ENCODE peak calls at places on chromosomes 1 and 21, in five cellular contexts. Y is lower leg skin, G is foreskin keratinocyte, H is neural crest cell, B is progenitor cell of endocrine pancreas. P is an unnamed sample.

GRCh38 chr1:25683731-25684130 is 67.1 kb downstream of the MAN1C1 start:
- DNase-seq in Y (no peak), G (no peak), H (no peak), B (no peak), P (no peak)

GRCh38 chr21:16192900-16193299 is 463.1 kb downstream of the USP25 start:
- DNase-seq in Y (no peak), G (peak; percentile 82), H (no peak), B (no peak), P (no peak)

GRCh38 chr1:220925707-220926106 is 46.5 kb downstream of the HLX start:
- DNase-seq in Y (no peak), G (no peak), H (no peak), B (no peak), P (no peak)

GRCh38 chr1:66495490-66495889 is 38.5 kb upstream of the SGIP1 start:
- DNase-seq in Y (no peak), G (no peak), H (no peak), B (no peak), P (no peak)

GRCh38 chr1:227944931-227945890 is 2.5 kb downstream of the WNT9A start:
- DNase-seq in Y (peak; percentile 78), G (no peak), H (no peak), B (peak; percentile 10), P (peak; percentile 55)

GRCh38 chr1:9687120-9687875 is 35.8 kb downstream of the PIK3CD start:
- DNase-seq in Y (peak; percentile 87), G (peak; percentile 84), H (peak; percentile 32), B (peak; percentile 53), P (peak; percentile 79)

GRCh38 chr1:110872366-110872744 is 593 bp upstream of the CD53 start:
- DNase-seq in Y (no peak), G (no peak), H (no peak), B (no peak), P (no peak)

GRCh38 chr1:10685851-10686403 is 110.5 kb downstream of the CASZ1 start:
- DNase-seq in Y (no peak), G (no peak), H (no peak), B (no peak), P (no peak)

GRCh38 chr1:15835205-15835740 is 12.2 kb upstream of the SPEN start:
- DNase-seq in Y (no peak), G (no peak), H (no peak), B (no peak), P (no peak)

GRCh38 chr1:25544243-25544764 is 898 bp downstream of the LDLRAP1 start:
- DNase-seq in Y (peak; percentile 81), G (no peak), H (no peak), B (no peak), P (no peak)

GRCh38 chr1:8472668-8473067 is 154.8 kb downstream of the SLC45A1 start:
- DNase-seq in Y (no peak), G (no peak), H (no peak), B (no peak), P (no peak)

GRCh38 chr1:230836801-230837200 is 31.5 kb downstream of the C1orf198 start:
- DNase-seq in Y (no peak), G (no peak), H (no peak), B (no peak), P (no peak)

GRCh38 chr1:67020304-67020703 is 33.6 kb downstream of the SLC35D1 start:
- DNase-seq in Y (no peak), G (no peak), H (no peak), B (no peak), P (no peak)

GRCh38 chr21:26469789-26470188 is 103.3 kb downstream of the CYYR1 start:
- DNase-seq in Y (no peak), G (peak; percentile 79), H (no peak), B (no peak), P (no peak)

GRCh38 chr1:23865543-23865930 is 2.6 kb downstream of the FUCA1 start:
- DNase-seq in Y (no peak), G (peak; percentile 96), H (no peak), B (no peak), P (no peak)

GRCh38 chr21:26154776-26155175 is 15.8 kb downstream of the APP start:
- DNase-seq in Y (no peak), G (no peak), H (no peak), B (no peak), P (no peak)

GRCh38 chr21:35663856-35664606 is 396.3 kb downstream of the SETD4 start:
- DNase-seq in Y (no peak), G (no peak), H (no peak), B (no peak), P (no peak)

GRCh38 chr1:100834779-100835645 is 59.6 kb downstream of the EXTL2 start:
- DNase-seq in Y (no peak), G (peak; percentile 4), H (no peak), B (no peak), P (no peak)

GRCh38 chr21:45541221-45542039 is 810 bp downstream of the SLC19A1 start:
- DNase-seq in Y (peak; percentile 95), G (peak; percentile 26), H (no peak), B (peak; percentile 9), P (no peak)

GRCh38 chr1:109796484-109797305 is 33.0 kb upstream of the EPS8L3 start:
- DNase-seq in Y (peak; percentile 40), G (no peak), H (no peak), B (no peak), P (no peak)

GRCh38 chr1:13700521-13701273 is 709 bp downstream of the PRDM2 start:
- DNase-seq in Y (peak; percentile 88), G (peak; percentile 47), H (no peak), B (peak; percentile 24), P (no peak)

GRCh38 chr1:186499571-186499970 is 38.7 kb upstream of the PDC start:
- DNase-seq in Y (no peak), G (no peak), H (no peak), B (no peak), P (no peak)

GRCh38 chr1:218482683-218483082 is 137.5 kb downstream of the TGFB2 start:
- DNase-seq in Y (no peak), G (no peak), H (no peak), B (no peak), P (no peak)

GRCh38 chr1:171740987-171741871 is 636 bp downstream of the VAMP4 start:
- DNase-seq in Y (peak; percentile 88), G (peak; percentile 29), H (peak; percentile 1), B (no peak), P (peak; percentile 29)

GRCh38 chr1:174262747-174263241 is 103.5 kb downstream of the RABGAP1L start:
- DNase-seq in Y (no peak), G (peak; percentile 37), H (peak; percentile 2), B (no peak), P (no peak)

GRCh38 chr1:234605983-234606730 is 3.8 kb downstream of the IRF2BP2 start:
- DNase-seq in Y (peak; percentile 87), G (peak; percentile 54), H (no peak), B (no peak), P (no peak)
- TF ChIP-seq CTCF in Y (no peak), G (peak; percentile 21), H (peak; percentile 15), B (no peak), P (no peak)

GRCh38 chr1:38525343-38525948 is 334.1 kb downstream of the RRAGC start:
- DNase-seq in Y (no peak), G (no peak), H (no peak), B (no peak), P (no peak)

GRCh38 chr1:38526046-38526445 is 333.5 kb downstream of the RRAGC start:
- DNase-seq in Y (no peak), G (no peak), H (no peak), B (no peak), P (no peak)

GRCh38 chr1:38529337-38529860 is 330.2 kb downstream of the RRAGC start:
- DNase-seq in Y (no peak), G (no peak), H (no peak), B (no peak), P (peak; percentile 57)

GRCh38 chr1:38528600-38528999 is 331.0 kb downstream of the RRAGC start:
- DNase-seq in Y (no peak), G (no peak), H (no peak), B (no peak), P (no peak)

DNA sequence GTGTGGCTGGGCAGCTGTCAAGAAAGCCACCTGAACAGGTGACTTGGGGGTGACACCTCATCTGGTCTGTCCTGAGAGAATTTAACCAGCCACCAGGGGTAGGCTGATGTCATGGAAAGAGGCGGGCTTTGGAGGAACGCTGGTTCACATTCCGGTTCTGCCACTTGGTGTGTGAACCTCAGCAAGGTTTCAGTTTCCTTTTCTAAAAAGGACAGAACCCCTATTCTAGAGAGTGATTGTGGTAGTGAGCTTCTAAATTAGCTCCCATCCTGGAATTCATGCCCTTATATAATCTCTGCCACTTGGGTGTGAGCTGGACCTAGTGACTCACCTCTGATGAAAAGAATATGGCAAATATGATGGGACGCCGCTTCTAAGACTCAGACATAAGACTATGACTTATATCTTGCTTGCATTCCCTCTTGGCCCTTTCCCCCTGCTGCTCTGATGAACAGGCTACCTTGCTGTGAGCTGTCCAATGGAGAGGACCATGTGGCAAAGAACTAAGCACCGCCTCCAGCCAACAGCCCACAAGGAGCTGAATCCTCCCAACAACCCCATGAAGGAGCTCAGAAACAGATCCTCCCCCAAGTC is 332.1 kb downstream of the RRAGC start:
- DNase-seq in Y (no peak), G (peak; percentile 22), H (no peak), B (no peak), P (no peak)
- TF ChIP-seq CTCF in Y (no peak), G (no peak), H (no peak), B (no peak), P (no peak)

DNA sequence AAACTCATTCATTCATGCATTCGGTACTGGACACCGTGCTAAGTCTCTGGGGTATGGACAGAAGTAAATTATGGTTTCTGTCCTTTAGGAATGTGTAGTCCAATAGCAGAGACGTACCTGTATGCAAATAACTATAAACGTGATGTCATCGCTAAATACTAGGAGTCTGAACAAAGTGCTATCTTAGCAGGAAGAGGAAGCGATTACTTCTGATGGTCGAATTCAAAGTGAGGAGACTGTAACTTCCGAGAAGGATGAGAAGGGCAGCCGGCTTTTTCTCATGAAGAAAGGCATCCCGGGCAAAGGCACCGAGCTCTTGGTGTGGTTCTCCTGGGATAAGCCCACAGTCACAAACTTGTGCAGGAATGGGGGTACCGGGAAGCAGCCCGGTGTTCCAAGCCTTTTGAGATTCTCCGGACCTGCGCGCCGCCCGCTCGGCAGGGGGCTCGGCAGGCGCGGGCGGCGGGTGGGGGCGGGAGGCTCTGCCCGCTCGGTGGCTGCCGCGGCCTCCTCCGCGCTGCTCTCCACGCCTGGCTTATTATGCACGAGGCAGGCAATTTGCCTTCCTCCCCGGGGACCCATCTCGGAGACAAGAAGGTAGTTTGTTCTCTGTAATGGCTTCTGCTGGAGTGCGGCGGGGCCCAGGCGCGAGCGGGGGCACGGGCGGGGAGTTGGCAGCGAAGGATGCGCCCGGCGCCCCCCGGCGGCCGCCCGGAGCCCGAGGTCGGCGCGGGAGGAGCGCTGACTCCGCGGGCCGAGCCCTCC is 67.5 kb upstream of the CD1D start:
- DNase-seq in Y (no peak), G (peak; percentile 23), H (peak; percentile 61), B (peak; percentile 35), P (peak; percentile 83)
- TF ChIP-seq CTCF in Y (no peak), G (peak; percentile 74), H (peak; percentile 69), B (peak; percentile 81), P (peak; percentile 41)

GRCh38 chr1:44501022-44501910 is 96.2 kb downstream of the RNF220 start:
- DNase-seq in Y (no peak), G (no peak), H (no peak), B (no peak), P (no peak)

GRCh38 chr1:44503625-44504024 is 98.6 kb downstream of the RNF220 start:
- DNase-seq in Y (no peak), G (no peak), H (no peak), B (no peak), P (no peak)

GRCh38 chr1:44499306-44499705 is 94.3 kb downstream of the RNF220 start:
- DNase-seq in Y (peak; percentile 3), G (no peak), H (no peak), B (no peak), P (no peak)

GRCh38 chr1:44497422-44498170 is 92.5 kb downstream of the RNF220 start:
- DNase-seq in Y (no peak), G (no peak), H (no peak), B (no peak), P (no peak)

GRCh38 chr1:44500181-44501021 is 95.3 kb downstream of the RNF220 start:
- DNase-seq in Y (no peak), G (no peak), H (peak; percentile 51), B (no peak), P (peak; percentile 53)
- TF ChIP-seq CTCF in Y (no peak), G (no peak), H (peak; percentile 31), B (peak; percentile 28), P (no peak)